ENCODE peak calls at places on chromosome 21, in seven cellular contexts. K is RWPE1; B is stimulated activated CD8-positive, alpha-beta memory T cell treated with anti-CD3 and anti-CD28 coated beads, Interleukin-2, amount 100 ng/mL, for 48 hours; R is T-helper 1 cell; V is Jurkat, Clone E6-1; H is endothelial cell of umbilical vein; L is stimulated activated CD4-positive, alpha-beta T cell treated with anti-CD3 and anti-CD28 coated beads, Interleukin-2, amount 100 ng/mL, for 48 hours. U is an unnamed sample.

GRCh38 chr21:38853421-38853919 is 47.7 kb downstream of the ETS2 start:
- DNase-seq in K (peak; percentile 89), B (no peak), R (no peak), V (no peak), H (peak; percentile 88), L (no peak), U (no peak)

GRCh38 chr21:44871576-44872265 is 1.8 kb downstream of the PTTG1IP start:
- DNase-seq in K (peak; percentile 86), B (no peak), R (no peak), V (no peak), H (peak; percentile 58), L (no peak), U (no peak)

GRCh38 chr21:46455575-46456385 is 2.9 kb upstream of the DIP2A start:
- DNase-seq in K (peak; percentile 33), B (no peak), R (no peak), V (no peak), H (peak; percentile 98), L (no peak), U (no peak)

GRCh38 chr21:36985761-36986594 is 19.5 kb upstream of the HLCS start:
- DNase-seq in K (no peak), B (no peak), R (no peak), V (no peak), H (no peak), L (no peak), U (no peak)

GRCh38 chr21:15552914-15553491 is 176.8 kb upstream of the USP25 start:
- DNase-seq in K (peak; percentile 15), B (no peak), R (no peak), V (no peak), H (no peak), L (no peak), U (no peak)

GRCh38 chr21:25934130-25934529 is 199.4 kb downstream of the GABPA start:
- DNase-seq in K (no peak), B (no peak), R (no peak), V (no peak), H (no peak), L (no peak), U (no peak)

GRCh38 chr21:32096411-32096810 is 182.4 kb downstream of the MIS18A start:
- DNase-seq in K (no peak), B (no peak), R (no peak), V (peak; percentile 43), H (peak; percentile 17), L (no peak), U (no peak)

GRCh38 chr21:28617300-28617699 is 375.4 kb downstream of the LTN1 start:
- DNase-seq in K (no peak), B (no peak), R (no peak), V (no peak), H (no peak), L (no peak), U (no peak)

GRCh38 chr21:16865612-16866011 is 647.2 kb upstream of the CXADR start:
- DNase-seq in K (no peak), B (no peak), R (no peak), V (no peak), H (no peak), L (no peak), U (no peak)

GRCh38 chr21:45282283-45283018 is 5.2 kb downstream of the POFUT2 start:
- DNase-seq in K (no peak), B (no peak), R (no peak), V (no peak), H (no peak), L (no peak), U (no peak)

GRCh38 chr21:34692458-34693020 is 23.7 kb downstream of the CLIC6 start:
- DNase-seq in K (no peak), B (no peak), R (no peak), V (no peak), H (no peak), L (no peak), U (no peak)

GRCh38 chr21:44880762-44881585 is 7.5 kb upstream of the PTTG1IP start:
- DNase-seq in K (no peak), B (no peak), R (no peak), V (peak; percentile 74), H (peak; percentile 94), L (no peak), U (no peak)

GRCh38 chr21:38493549-38494253 is 4.6 kb downstream of the ERG start:
- DNase-seq in K (no peak), B (no peak), R (no peak), V (no peak), H (peak; percentile 48), L (no peak), U (no peak)

GRCh38 chr21:33981341-33982101 is 65.9 kb upstream of the ATP5PO start:
- DNase-seq in K (no peak), B (no peak), R (no peak), V (no peak), H (no peak), L (no peak), U (no peak)

GRCh38 chr21:36551731-36552457 is 72.0 kb upstream of the CLDN14 start:
- DNase-seq in K (no peak), B (no peak), R (no peak), V (no peak), H (no peak), L (no peak), U (no peak)

GRCh38 chr21:14119038-14119437 is 91.7 kb downstream of the LIPI start:
- DNase-seq in K (no peak), B (no peak), R (no peak), V (no peak), H (no peak), L (no peak), U (no peak)

GRCh38 chr21:27561116-27561515 is 594.2 kb upstream of the ADAMTS5 start:
- DNase-seq in K (no peak), B (no peak), R (no peak), V (no peak), H (no peak), L (no peak), U (no peak)

GRCh38 chr21:38037416-38037815 is 121.2 kb upstream of the KCNJ6 start:
- DNase-seq in K (peak; percentile 36), B (no peak), R (no peak), V (no peak), H (peak; percentile 84), L (no peak), U (no peak)

GRCh38 chr21:20875741-20876140 is 122.5 kb upstream of the NCAM2 start:
- DNase-seq in K (peak; percentile 2), B (no peak), R (no peak), V (no peak), H (no peak), L (no peak), U (no peak)

GRCh38 chr21:15063821-15064575 is 802 bp downstream of the NRIP1 start:
- DNase-seq in K (peak; percentile 38), B (peak; percentile 18), R (peak; percentile 11), V (no peak), H (no peak), L (peak; percentile 18), U (no peak)

GRCh38 chr21:37369307-37369854 is 2.8 kb downstream of the DYRK1A start:
- DNase-seq in K (no peak), B (no peak), R (no peak), V (no peak), H (peak; percentile 43), L (no peak), U (no peak)

GRCh38 chr21:36656138-36656537 is 42.8 kb upstream of the SIM2 start:
- DNase-seq in K (peak; percentile 85), B (no peak), R (no peak), V (no peak), H (no peak), L (no peak), U (no peak)

U was measured in GM18507.